ENCODE peak calls at places on chromosomes 1 and 21, in eight cellular contexts. One of them, this sample, is unnamed.

GRCh38 chr1:180928272-180929230 is 15.9 kb downstream of the KIAA1614 start:
- DNase-seq in OCI-LY7: no peak
- DNase-seq in GM23338: no peak
- DNase-seq in HCT116: no peak
- DNase-seq in neural progenitor cell: no peak
- DNase-seq in K562: no peak
- DNase-seq in IMR-90: no peak
- DNase-seq in GM23248: no peak
- DNase-seq in this sample: no peak

GRCh38 chr1:44044071-44044801 is 13.0 kb upstream of the SLC6A9 start:
- DNase-seq in OCI-LY7: no peak
- DNase-seq in GM23338: no peak
- DNase-seq in HCT116: no peak
- DNase-seq in neural progenitor cell: no peak
- DNase-seq in K562: peak
- DNase-seq in IMR-90: no peak
- DNase-seq in GM23248: peak
- DNase-seq in this sample: peak

GRCh38 chr1:115052454-115053083 is 22.9 kb downstream of the TSHB start:
- DNase-seq in OCI-LY7: peak
- DNase-seq in GM23338: peak
- DNase-seq in HCT116: peak
- DNase-seq in neural progenitor cell: peak
- DNase-seq in K562: peak
- DNase-seq in IMR-90: peak
- DNase-seq in GM23248: peak
- DNase-seq in this sample: peak

GRCh38 chr1:17606826-17607440 is 67.4 kb downstream of the ARHGEF10L start:
- DNase-seq in OCI-LY7: peak
- DNase-seq in GM23338: peak
- DNase-seq in HCT116: peak
- DNase-seq in neural progenitor cell: peak
- DNase-seq in K562: peak
- DNase-seq in IMR-90: peak
- DNase-seq in GM23248: peak
- DNase-seq in this sample: no peak

GRCh38 chr21:15731243-15731613 is 1.4 kb downstream of the USP25 start:
- DNase-seq in OCI-LY7: peak
- DNase-seq in GM23338: no peak
- DNase-seq in HCT116: no peak
- DNase-seq in neural progenitor cell: no peak
- DNase-seq in K562: peak
- DNase-seq in IMR-90: no peak
- DNase-seq in GM23248: peak
- DNase-seq in this sample: peak

GRCh38 chr1:200107004-200107470 is 79.5 kb downstream of the NR5A2 start:
- DNase-seq in OCI-LY7: peak
- DNase-seq in GM23338: no peak
- DNase-seq in HCT116: no peak
- DNase-seq in neural progenitor cell: no peak
- DNase-seq in K562: no peak
- DNase-seq in IMR-90: no peak
- DNase-seq in GM23248: no peak
- DNase-seq in this sample: no peak

GRCh38 chr1:8718878-8719361 is 98.5 kb downstream of the RERE start:
- DNase-seq in OCI-LY7: no peak
- DNase-seq in GM23338: peak
- DNase-seq in HCT116: no peak
- DNase-seq in neural progenitor cell: no peak
- DNase-seq in K562: no peak
- DNase-seq in IMR-90: no peak
- DNase-seq in GM23248: peak
- DNase-seq in this sample: no peak

GRCh38 chr1:227904541-227905335 is 43.0 kb downstream of the WNT9A start:
- DNase-seq in OCI-LY7: no peak
- DNase-seq in GM23338: no peak
- DNase-seq in HCT116: no peak
- DNase-seq in neural progenitor cell: no peak
- DNase-seq in K562: no peak
- DNase-seq in IMR-90: no peak
- DNase-seq in GM23248: no peak
- DNase-seq in this sample: no peak

DNA sequence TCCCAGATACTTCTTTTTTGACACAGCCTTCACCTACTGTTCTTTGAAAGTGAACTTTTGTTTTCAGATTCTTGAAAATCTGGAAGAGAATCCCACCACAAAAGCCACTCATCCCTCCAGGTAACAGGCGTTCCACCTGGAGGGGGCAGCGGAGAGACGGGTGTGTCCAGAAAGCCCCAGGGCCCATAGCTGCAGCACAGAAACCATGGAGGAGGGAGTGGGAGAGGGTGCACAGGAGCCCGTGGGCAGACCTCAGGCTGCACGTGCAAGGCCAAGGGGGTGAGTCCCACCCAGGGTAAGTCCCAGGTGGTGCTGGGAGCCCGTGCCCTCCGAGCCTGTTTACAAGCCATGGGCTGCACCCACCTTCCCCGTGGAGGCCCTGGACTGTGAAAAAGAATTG is 86.5 kb downstream of the PSMG1 start:
- DNase-seq in OCI-LY7: peak
- DNase-seq in GM23338: peak
- DNase-seq in HCT116: no peak
- DNase-seq in neural progenitor cell: peak
- DNase-seq in K562: no peak
- DNase-seq in IMR-90: no peak
- DNase-seq in GM23248: no peak
- DNase-seq in this sample: no peak
- H3K27ac ChIP-seq in OCI-LY7: no peak
- H3K27ac ChIP-seq in GM23338: no peak
- H3K27ac ChIP-seq in HCT116: no peak
- H3K27ac ChIP-seq in neural progenitor cell: no peak
- H3K27ac ChIP-seq in K562: no peak
- H3K27ac ChIP-seq in IMR-90: no peak
- H3K27ac ChIP-seq in GM23248: no peak
- H3K27ac ChIP-seq in this sample: no peak

GRCh38 chr1:150537732-150538684 is 11.2 kb upstream of the ADAMTSL4 start:
- DNase-seq in OCI-LY7: no peak
- DNase-seq in GM23338: peak
- DNase-seq in HCT116: no peak
- DNase-seq in neural progenitor cell: peak
- DNase-seq in K562: peak
- DNase-seq in IMR-90: peak
- DNase-seq in GM23248: peak
- DNase-seq in this sample: peak

GRCh38 chr1:150532860-150533259 is 16.3 kb upstream of the ADAMTSL4 start:
- DNase-seq in OCI-LY7: no peak
- DNase-seq in GM23338: no peak
- DNase-seq in HCT116: no peak
- DNase-seq in neural progenitor cell: no peak
- DNase-seq in K562: no peak
- DNase-seq in IMR-90: no peak
- DNase-seq in GM23248: peak
- DNase-seq in this sample: no peak

GRCh38 chr1:150534002-150534401 is 15.2 kb upstream of the ADAMTSL4 start:
- DNase-seq in OCI-LY7: no peak
- DNase-seq in GM23338: no peak
- DNase-seq in HCT116: no peak
- DNase-seq in neural progenitor cell: no peak
- DNase-seq in K562: no peak
- DNase-seq in IMR-90: no peak
- DNase-seq in GM23248: no peak
- DNase-seq in this sample: no peak

GRCh38 chr1:150535511-150536281 is 13.5 kb upstream of the ADAMTSL4 start:
- DNase-seq in OCI-LY7: no peak
- DNase-seq in GM23338: no peak
- DNase-seq in HCT116: no peak
- DNase-seq in neural progenitor cell: peak
- DNase-seq in K562: no peak
- DNase-seq in IMR-90: peak
- DNase-seq in GM23248: peak
- DNase-seq in this sample: peak

DNA sequence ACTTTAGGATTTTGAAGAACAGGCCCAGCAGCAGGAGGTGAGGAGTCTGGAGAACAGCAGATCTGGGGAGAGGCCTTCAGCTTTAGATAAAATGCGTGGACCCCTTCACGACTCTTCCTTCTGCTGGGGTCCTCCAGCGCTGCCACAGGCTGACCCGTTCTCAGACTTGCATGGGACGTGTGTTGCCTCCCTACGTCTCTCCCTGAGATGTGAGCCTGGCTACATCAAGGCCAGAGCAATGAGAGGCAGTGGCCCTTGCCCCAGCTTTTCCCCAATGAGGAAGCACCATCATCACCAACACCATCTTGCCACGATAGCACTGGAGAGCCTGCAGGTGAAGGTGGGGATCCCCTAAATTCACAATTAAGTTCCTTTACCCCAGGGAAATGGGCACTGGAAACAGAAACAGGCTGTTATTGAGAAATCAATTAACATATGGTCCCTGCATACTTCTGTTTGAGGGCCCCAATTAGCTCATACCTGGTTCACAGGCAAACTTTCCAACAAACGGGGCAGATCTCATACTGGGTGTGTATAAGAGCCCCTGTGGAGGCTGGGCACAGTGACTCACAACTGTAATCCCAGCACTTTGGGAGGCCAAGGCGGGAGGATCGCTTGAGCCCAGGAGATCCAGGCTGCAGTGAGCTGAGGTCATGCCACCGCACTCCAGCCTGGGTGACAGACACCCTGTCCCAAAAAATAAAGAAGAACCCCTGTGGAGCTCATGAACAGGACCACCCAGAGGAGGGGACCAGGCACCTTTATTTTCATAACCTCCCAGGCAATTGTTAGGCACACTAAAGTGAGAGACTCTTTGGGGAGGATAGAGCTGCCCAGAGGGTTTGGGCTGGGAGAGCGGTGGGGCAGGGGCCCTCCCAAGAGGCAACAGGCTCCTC is 12.1 kb upstream of the ADAMTSL4 start:
- DNase-seq in OCI-LY7: no peak
- DNase-seq in GM23338: no peak
- DNase-seq in HCT116: no peak
- DNase-seq in neural progenitor cell: no peak
- DNase-seq in K562: no peak
- DNase-seq in IMR-90: no peak
- DNase-seq in GM23248: peak
- DNase-seq in this sample: no peak
- H3K4me2 ChIP-seq in OCI-LY7: no peak
- H3K4me2 ChIP-seq in GM23338: no peak
- H3K4me2 ChIP-seq in HCT116: peak
- H3K4me2 ChIP-seq in neural progenitor cell: no peak
- H3K4me2 ChIP-seq in K562: no peak
- H3K4me2 ChIP-seq in IMR-90: no peak
- H3K4me2 ChIP-seq in GM23248: no peak
- H3K4me2 ChIP-seq in this sample: peak

DNA sequence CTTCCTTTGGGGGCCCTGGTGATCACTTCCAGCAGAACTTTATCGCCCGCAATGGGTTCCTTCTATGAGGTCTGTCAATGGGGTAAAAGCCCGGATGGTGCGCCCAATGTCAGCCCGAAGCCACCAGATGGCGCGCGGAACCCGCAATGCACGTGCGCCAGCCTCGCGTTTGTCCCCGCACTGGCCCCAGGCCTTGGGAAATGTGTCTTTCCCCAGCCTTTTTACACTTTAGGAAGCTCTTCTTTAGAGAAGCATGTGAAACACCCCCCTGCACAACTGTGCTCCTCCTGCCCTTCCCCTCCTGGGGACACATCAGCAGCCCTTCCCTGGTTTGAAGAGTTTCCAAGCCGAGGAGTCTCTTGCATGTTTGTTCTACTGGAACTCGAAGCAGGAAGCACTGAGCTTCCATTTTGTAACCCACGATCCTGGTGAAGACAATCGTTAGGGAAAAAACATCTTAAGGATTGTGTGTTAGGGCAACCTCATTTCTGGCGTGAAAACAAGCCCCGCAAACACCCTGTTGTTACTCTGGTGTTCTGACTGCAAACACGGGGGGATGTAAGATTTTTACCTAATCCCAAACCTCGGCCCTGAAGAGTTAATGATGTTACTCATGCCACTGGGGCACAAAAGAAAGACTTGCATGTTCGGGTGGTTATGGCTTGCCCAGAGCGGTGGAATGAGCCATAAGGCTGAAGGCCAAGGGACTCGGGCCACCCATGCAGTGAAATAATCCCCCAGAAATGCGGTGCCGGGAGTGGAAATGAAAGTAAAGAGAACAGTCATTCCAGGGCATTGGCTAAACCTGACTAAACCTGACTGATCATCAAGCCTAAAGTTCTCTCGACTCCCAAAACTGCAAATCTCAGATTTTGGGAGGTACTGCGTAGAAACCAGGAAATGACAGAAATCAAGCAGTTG is 20.4 kb upstream of the TARBP1 start:
- DNase-seq in OCI-LY7: peak
- DNase-seq in GM23338: peak
- DNase-seq in HCT116: peak
- DNase-seq in neural progenitor cell: peak
- DNase-seq in K562: peak
- DNase-seq in IMR-90: peak
- DNase-seq in GM23248: peak
- DNase-seq in this sample: peak
- H3K27ac ChIP-seq in OCI-LY7: no peak
- H3K27ac ChIP-seq in GM23338: no peak
- H3K27ac ChIP-seq in HCT116: no peak
- H3K27ac ChIP-seq in neural progenitor cell: no peak
- H3K27ac ChIP-seq in K562: peak
- H3K27ac ChIP-seq in IMR-90: peak
- H3K27ac ChIP-seq in GM23248: peak
- H3K27ac ChIP-seq in this sample: peak

GRCh38 chr1:175221548-175222175 is 29.1 kb upstream of the KIAA0040 start:
- DNase-seq in OCI-LY7: no peak
- DNase-seq in GM23338: peak
- DNase-seq in HCT116: no peak
- DNase-seq in neural progenitor cell: peak
- DNase-seq in K562: peak
- DNase-seq in IMR-90: no peak
- DNase-seq in GM23248: peak
- DNase-seq in this sample: no peak
- H3K4me2 ChIP-seq in OCI-LY7: no peak
- H3K4me2 ChIP-seq in GM23338: peak
- H3K4me2 ChIP-seq in HCT116: peak
- H3K4me2 ChIP-seq in neural progenitor cell: peak
- H3K4me2 ChIP-seq in K562: no peak
- H3K4me2 ChIP-seq in IMR-90: no peak
- H3K4me2 ChIP-seq in GM23248: no peak
- H3K4me2 ChIP-seq in this sample: no peak

This sample was measured in PC-9.